ENCODE peak calls at places on chromosome 18, in ten cellular contexts. H is iPS-NIHi11, U is fibroblast of mammary gland, W is AG08396, X is C1 segment of cervical spinal cord, N is RPMI7951, Q is DMS53, P is OCI-M1, G is right cardiac atrium, A is HCT116. D is an unnamed sample.

GRCh38 chr18:23227729-23228075 is 92.4 kb downstream of the CABLES1 start:
- DNase-seq in A (no peak), P (no peak), X (no peak), U (no peak), H (no peak), Q (peak; percentile 94), G (no peak), W (no peak), N (no peak), D (no peak)

GRCh38 chr18:2907459-2908145 is 60.8 kb downstream of the EMILIN2 start:
- DNase-seq in W (no peak), P (peak; percentile 51), G (peak; percentile 31), Q (no peak), H (no peak), U (no peak), A (no peak), X (no peak), N (no peak), D (no peak)

GRCh38 chr18:5966514-5966913 is 71.2 kb upstream of the TMEM200C start:
- DNase-seq in N (no peak), W (no peak), Q (no peak), X (no peak), A (no peak), U (peak; percentile 36), H (no peak), G (no peak), P (no peak), D (no peak)

GRCh38 chr18:62324917-62325805 is at the start of gene TNFRSF11A:
- DNase-seq in H (peak; percentile 92), P (peak; percentile 44), G (peak; percentile 66), Q (peak; percentile 94), X (no peak), W (peak; percentile 27), N (no peak), U (peak; percentile 8), A (no peak), D (peak; percentile 34)

GRCh38 chr18:74652392-74652988 is 54.8 kb downstream of the ZNF407 start:
- DNase-seq in H (peak; percentile 41), A (peak; percentile 27), N (peak; percentile 31), W (peak; percentile 20), P (peak; percentile 68), G (no peak), Q (peak; percentile 79), U (peak; percentile 64), X (no peak), D (no peak)

GRCh38 chr18:23243178-23243577 is 107.9 kb downstream of the CABLES1 start:
- DNase-seq in N (no peak), Q (peak; percentile 24), W (no peak), X (no peak), P (peak; percentile 74), A (no peak), G (no peak), U (no peak), H (peak; percentile 49), D (no peak)

GRCh38 chr18:66013976-66014375 is 263.2 kb downstream of the CDH7 start:
- DNase-seq in N (no peak), X (no peak), H (no peak), Q (peak; percentile 49), A (no peak), U (no peak), P (no peak), W (no peak), G (no peak), D (no peak)

GRCh38 chr18:22345733-22346132 is 72.0 kb downstream of the CTAGE1 start:
- DNase-seq in G (peak; percentile 66), U (peak; percentile 36), A (no peak), W (no peak), H (no peak), N (peak; percentile 59), X (no peak), Q (no peak), P (peak; percentile 58), D (no peak)

GRCh38 chr18:7576685-7577084 is 9.6 kb downstream of the PTPRM start:
- DNase-seq in H (no peak), W (no peak), X (no peak), A (no peak), P (no peak), U (peak; percentile 61), Q (no peak), G (no peak), N (peak; percentile 48), D (no peak)

D was measured in stimulated activated CD8-positive, alpha-beta memory T cell treated with anti-CD3 and anti-CD28 coated beads, Interleukin-15, amount 100 ng/mL, for 1 hour.